ENCODE peak calls at places on chromosome 19, in ten cellular contexts. O, H, S, K, B, X, A, U, Q and Y are unnamed samples.

GRCh38 chr19:11261902-11262839 is at the start of gene DOCK6:
- DNase-seq in Q (no peak), B (peak; percentile 94), H (no peak), X (peak; percentile 70), U (no peak), S (peak; percentile 54), O (no peak), A (no peak), K (no peak), Y (no peak)

GRCh38 chr19:35216026-35216832 is 12.3 kb downstream of the FAM187B start:
- DNase-seq in U (no peak), O (no peak), A (no peak), S (no peak), X (no peak), K (no peak), H (no peak), B (peak; percentile 32), Q (no peak), Y (peak; percentile 23)

GRCh38 chr19:11457115-11457514 is 21.7 kb downstream of the PRKCSH start:
- DNase-seq in S (no peak), Q (no peak), H (no peak), B (peak; percentile 82), A (no peak), O (no peak), X (no peak), K (no peak), U (no peak), Y (no peak)

GRCh38 chr19:10553943-10554381 is 10.3 kb downstream of the ATG4D start:
- DNase-seq in S (no peak), H (no peak), K (no peak), X (no peak), U (no peak), Q (no peak), B (peak; percentile 66), O (peak; percentile 83), A (no peak), Y (peak; percentile 19)

GRCh38 chr19:9323557-9323918 is 441 bp upstream of the ZNF559 start:
- DNase-seq in X (peak; percentile 85), S (peak; percentile 75), Q (no peak), O (no peak), H (peak; percentile 67), K (peak; percentile 70), A (peak; percentile 80), U (peak; percentile 86), B (peak; percentile 70), Y (peak; percentile 34)

GRCh38 chr19:5250127-5250659 is 90.4 kb downstream of the PTPRS start:
- DNase-seq in X (peak; percentile 92), K (peak; percentile 84), B (no peak), H (no peak), U (no peak), A (no peak), S (no peak), Q (no peak), O (no peak), Y (no peak)

GRCh38 chr19:34642241-34642640 is 34.7 kb downstream of the SCGB2B2 start:
- DNase-seq in X (no peak), Q (no peak), S (no peak), O (no peak), A (no peak), K (peak; percentile 27), B (no peak), U (no peak), H (no peak), Y (no peak)

GRCh38 chr19:29687897-29688728 is 22.9 kb downstream of the PLEKHF1 start:
- DNase-seq in U (peak; percentile 80), S (no peak), Q (peak; percentile 28), K (no peak), H (no peak), O (no peak), B (peak; percentile 84), X (no peak), A (peak; percentile 80), Y (no peak)

GRCh38 chr19:55683449-55684261 is 8.6 kb downstream of the EPN1 start:
- DNase-seq in B (no peak), X (no peak), O (no peak), S (no peak), H (no peak), A (no peak), K (peak; percentile 18), U (no peak), Q (no peak), Y (no peak)
- H3K36me3 ChIP-seq in B (peaks cover 32% of the 10 kb centered on the region), X (peaks cover 36% of the 10 kb centered on the region), O (peaks cover 45% of the 10 kb centered on the region), S (no peaks in the 10 kb centered on the region), H (peaks cover 96% of the 10 kb centered on the region), A (peaks cover 4% of the 10 kb centered on the region), K (peaks cover 19% of the 10 kb centered on the region), U (peaks cover 31% of the 10 kb centered on the region), Q (peaks cover 86% of the 10 kb centered on the region), Y (peaks cover 71% of the 10 kb centered on the region)

DNA sequence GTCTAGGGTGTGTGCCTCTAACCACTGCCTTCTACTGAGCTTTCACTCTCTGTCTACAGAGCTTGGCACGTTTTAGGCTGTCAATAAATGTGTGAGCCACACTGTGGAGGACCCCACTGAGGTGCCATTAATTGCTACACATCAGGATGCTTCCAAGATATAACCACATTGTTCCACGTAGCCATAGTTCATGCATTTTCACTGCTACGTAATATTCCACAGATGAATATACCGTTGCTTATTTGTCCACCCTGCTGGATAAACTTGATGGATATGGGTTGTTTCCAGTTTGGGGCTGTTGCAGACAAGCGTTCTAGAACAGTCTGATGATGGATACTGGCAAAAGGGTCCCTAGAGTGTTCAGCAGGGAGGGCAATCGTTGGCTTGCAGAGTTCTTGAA is 11.3 kb upstream of the NUMBL start:
- DNase-seq in B (no peak), X (no peak), S (no peak), O (no peak), Q (no peak), H (no peak), U (no peak), A (no peak), K (no peak), Y (no peak)
- H3K4me1 ChIP-seq in B (peaks cover 7% of the 10 kb centered on the region), X (peaks cover 19% of the 10 kb centered on the region), S (no peaks in the 10 kb centered on the region), O (no peaks in the 10 kb centered on the region), Q (no peaks in the 10 kb centered on the region), H (no peaks in the 10 kb centered on the region), U (no peaks in the 10 kb centered on the region), A (no peaks in the 10 kb centered on the region), K (peaks cover 19% of the 10 kb centered on the region), Y (no peaks in the 10 kb centered on the region)

GRCh38 chr19:18992696-18993095 is 40.6 kb downstream of the SUGP2 start:
- DNase-seq in A (no peak), O (no peak), X (no peak), H (no peak), K (no peak), Q (no peak), S (no peak), B (no peak), U (no peak), Y (no peak)

GRCh38 chr19:18991050-18991449 is 42.3 kb downstream of the SUGP2 start:
- DNase-seq in S (no peak), A (no peak), U (no peak), K (no peak), O (no peak), B (peak; percentile 50), H (no peak), X (no peak), Q (no peak), Y (no peak)

GRCh38 chr19:18989316-18989715 is 44.0 kb downstream of the SUGP2 start:
- DNase-seq in U (no peak), S (no peak), O (no peak), X (no peak), B (peak; percentile 61), A (no peak), H (no peak), K (no peak), Q (no peak), Y (no peak)

GRCh38 chr19:18990128-18990708 is 43.1 kb downstream of the SUGP2 start:
- DNase-seq in U (no peak), H (no peak), B (peak; percentile 55), X (no peak), A (no peak), O (no peak), Q (no peak), K (no peak), S (no peak), Y (no peak)

DNA sequence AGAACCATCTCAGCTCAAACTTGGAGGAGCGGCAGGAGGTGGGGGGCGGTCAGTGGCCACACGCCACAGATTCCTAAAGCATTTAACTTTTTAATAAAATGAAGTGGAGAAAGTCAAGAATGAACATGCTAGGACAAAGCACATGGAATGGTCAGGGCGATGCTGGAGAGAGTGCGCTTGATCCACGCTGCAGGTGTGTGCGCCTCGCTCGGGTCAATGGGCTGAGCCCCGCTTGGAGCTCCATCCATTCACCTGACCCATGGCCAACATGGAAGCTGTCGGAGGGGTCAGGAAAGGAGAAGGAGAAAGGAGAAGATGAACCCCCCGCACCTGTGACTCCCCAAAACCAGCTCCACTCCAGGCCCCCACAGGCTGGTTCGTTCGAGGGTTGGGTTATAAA is 41.8 kb downstream of the SUGP2 start:
- DNase-seq in S (no peak), U (no peak), A (no peak), B (peak; percentile 48), X (no peak), O (no peak), K (no peak), Q (no peak), H (no peak), Y (no peak)
- H3K27ac ChIP-seq in S (no peak overlapping the region), U (no peak overlapping the region), A (no peak overlapping the region), B (no peak overlapping the region), X (no peak overlapping the region), O (no peak overlapping the region), K (no peak overlapping the region), Q (no peak overlapping the region), H (no peak overlapping the region), Y (no peak overlapping the region)

GRCh38 chr19:3680939-3681338 is 19.3 kb downstream of the PIP5K1C start:
- DNase-seq in B (no peak), Q (no peak), H (no peak), A (no peak), K (no peak), S (no peak), O (no peak), U (no peak), X (no peak), Y (no peak)

GRCh38 chr19:3682286-3682685 is 18.0 kb downstream of the PIP5K1C start:
- DNase-seq in A (no peak), Q (no peak), K (no peak), S (no peak), X (no peak), U (no peak), O (no peak), H (no peak), B (no peak), Y (no peak)

GRCh38 chr19:3678188-3678587 is 22.1 kb downstream of the PIP5K1C start:
- DNase-seq in B (no peak), A (no peak), X (no peak), U (no peak), K (no peak), Q (no peak), H (no peak), O (no peak), S (no peak), Y (no peak)

GRCh38 chr19:3679138-3679537 is 21.1 kb downstream of the PIP5K1C start:
- DNase-seq in A (no peak), U (no peak), O (no peak), X (no peak), B (no peak), H (no peak), K (no peak), Q (no peak), S (no peak), Y (no peak)

DNA sequence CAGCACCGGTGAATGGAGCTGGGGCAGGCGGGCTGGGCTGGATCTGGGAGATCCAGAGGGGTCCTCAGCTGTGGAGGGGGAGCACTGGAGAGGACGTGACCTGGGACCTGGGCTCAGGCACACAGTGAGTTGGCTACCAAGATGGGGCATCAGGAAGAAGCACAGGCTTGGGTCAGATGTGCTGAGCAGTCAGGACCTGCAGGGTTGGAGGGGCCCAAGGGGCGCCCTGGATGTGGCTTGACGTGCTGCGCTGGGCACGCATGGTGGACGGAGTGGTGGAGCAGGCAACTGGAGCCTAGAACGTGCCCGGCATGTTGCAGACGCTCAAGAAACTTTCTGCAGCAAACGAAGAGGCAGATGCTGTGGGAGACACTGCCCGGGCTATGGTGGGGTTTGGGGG is 20.7 kb downstream of the PIP5K1C start:
- DNase-seq in A (no peak), O (no peak), U (no peak), X (no peak), B (no peak), H (no peak), K (no peak), S (no peak), Q (no peak), Y (no peak)
- H3K36me3 ChIP-seq in A (no peaks in the 10 kb centered on the region), O (no peaks in the 10 kb centered on the region), U (peaks cover 3% of the 10 kb centered on the region), X (no peaks in the 10 kb centered on the region), B (peaks cover 5% of the 10 kb centered on the region), H (peaks cover 12% of the 10 kb centered on the region), K (no peaks in the 10 kb centered on the region), S (no peaks in the 10 kb centered on the region), Q (peaks cover 6% of the 10 kb centered on the region), Y (peaks cover 2% of the 10 kb centered on the region)